ENCODE peak calls at places on chromosomes 6 and 20, in six cellular contexts. One of them, this sample, is unnamed.

GRCh38 chr20:17644451-17644850 is 37.6 kb downstream of the RRBP1 start:
- DNase-seq in tibial nerve: no peak
- DNase-seq in choroid plexus epithelial cell: no peak
- DNase-seq in non-pigmented ciliary epithelial cell: no peak
- DNase-seq in fibroblast of mammary gland: no peak
- DNase-seq in activated T-cell treated with anti-CD3 and anti-CD28 coated beads for 4 hours: no peak
- DNase-seq in this sample: no peak

GRCh38 chr20:44704551-44704971 is 10.6 kb upstream of the CCN5 start:
- DNase-seq in non-pigmented ciliary epithelial cell: no peak
- DNase-seq in choroid plexus epithelial cell: peak; percentile 70
- DNase-seq in tibial nerve: no peak
- DNase-seq in activated T-cell treated with anti-CD3 and anti-CD28 coated beads for 4 hours: no peak
- DNase-seq in fibroblast of mammary gland: peak; percentile 98
- DNase-seq in this sample: no peak

GRCh38 chr20:24746351-24746685 is 202.8 kb upstream of the CST7 start:
- DNase-seq in tibial nerve: no peak
- DNase-seq in fibroblast of mammary gland: no peak
- DNase-seq in activated T-cell treated with anti-CD3 and anti-CD28 coated beads for 4 hours: no peak
- DNase-seq in choroid plexus epithelial cell: no peak
- DNase-seq in non-pigmented ciliary epithelial cell: no peak
- DNase-seq in this sample: no peak

GRCh38 chr6:136347847-136348246 is 58.2 kb upstream of the BCLAF1 start:
- DNase-seq in choroid plexus epithelial cell: no peak
- DNase-seq in tibial nerve: peak; percentile 54
- DNase-seq in non-pigmented ciliary epithelial cell: no peak
- DNase-seq in fibroblast of mammary gland: peak; percentile 46
- DNase-seq in activated T-cell treated with anti-CD3 and anti-CD28 coated beads for 4 hours: no peak
- DNase-seq in this sample: no peak

GRCh38 chr20:63421913-63422312 is 50.5 kb downstream of the KCNQ2 start:
- DNase-seq in tibial nerve: no peak
- DNase-seq in activated T-cell treated with anti-CD3 and anti-CD28 coated beads for 4 hours: no peak
- DNase-seq in non-pigmented ciliary epithelial cell: no peak
- DNase-seq in choroid plexus epithelial cell: no peak
- DNase-seq in fibroblast of mammary gland: no peak
- DNase-seq in this sample: no peak

GRCh38 chr20:43584448-43585138 is 6.1 kb upstream of the IFT52 start:
- DNase-seq in non-pigmented ciliary epithelial cell: peak; percentile 35
- DNase-seq in choroid plexus epithelial cell: peak; percentile 92
- DNase-seq in tibial nerve: no peak
- DNase-seq in activated T-cell treated with anti-CD3 and anti-CD28 coated beads for 4 hours: no peak
- DNase-seq in fibroblast of mammary gland: peak; percentile 31
- DNase-seq in this sample: no peak

GRCh38 chr6:164692772-164693171 is 616.6 kb downstream of the C6orf118 start:
- DNase-seq in fibroblast of mammary gland: no peak
- DNase-seq in activated T-cell treated with anti-CD3 and anti-CD28 coated beads for 4 hours: no peak
- DNase-seq in non-pigmented ciliary epithelial cell: no peak
- DNase-seq in tibial nerve: no peak
- DNase-seq in choroid plexus epithelial cell: no peak
- DNase-seq in this sample: no peak

GRCh38 chr6:140879861-140880260 is 1252.9 kb upstream of the GJE1 start:
- DNase-seq in fibroblast of mammary gland: peak; percentile 87
- DNase-seq in choroid plexus epithelial cell: peak; percentile 72
- DNase-seq in activated T-cell treated with anti-CD3 and anti-CD28 coated beads for 4 hours: no peak
- DNase-seq in non-pigmented ciliary epithelial cell: no peak
- DNase-seq in tibial nerve: no peak
- DNase-seq in this sample: no peak

GRCh38 chr6:33732385-33732784 is 14.3 kb downstream of the IP6K3 start:
- DNase-seq in activated T-cell treated with anti-CD3 and anti-CD28 coated beads for 4 hours: no peak
- DNase-seq in non-pigmented ciliary epithelial cell: no peak
- DNase-seq in fibroblast of mammary gland: no peak
- DNase-seq in tibial nerve: no peak
- DNase-seq in choroid plexus epithelial cell: no peak
- DNase-seq in this sample: no peak

GRCh38 chr6:159110013-159110412 is 59.2 kb upstream of the FNDC1 start:
- DNase-seq in tibial nerve: no peak
- DNase-seq in activated T-cell treated with anti-CD3 and anti-CD28 coated beads for 4 hours: no peak
- DNase-seq in non-pigmented ciliary epithelial cell: no peak
- DNase-seq in fibroblast of mammary gland: peak; percentile 66
- DNase-seq in choroid plexus epithelial cell: peak; percentile 85
- DNase-seq in this sample: peak; percentile 52

GRCh38 chr6:125995972-125996580 is 9.7 kb downstream of the TRMT11 start:
- DNase-seq in non-pigmented ciliary epithelial cell: no peak
- DNase-seq in fibroblast of mammary gland: peak; percentile 67
- DNase-seq in activated T-cell treated with anti-CD3 and anti-CD28 coated beads for 4 hours: peak; percentile 61
- DNase-seq in tibial nerve: no peak
- DNase-seq in choroid plexus epithelial cell: peak; percentile 81
- DNase-seq in this sample: peak; percentile 56

GRCh38 chr6:10478187-10479040 is 42.7 kb upstream of the GCNT2 start:
- DNase-seq in tibial nerve: no peak
- DNase-seq in activated T-cell treated with anti-CD3 and anti-CD28 coated beads for 4 hours: no peak
- DNase-seq in non-pigmented ciliary epithelial cell: peak; percentile 20
- DNase-seq in fibroblast of mammary gland: peak; percentile 46
- DNase-seq in choroid plexus epithelial cell: peak; percentile 60
- DNase-seq in this sample: no peak

GRCh38 chr6:7631466-7631865 is 41.5 kb downstream of the SNRNP48 start:
- DNase-seq in non-pigmented ciliary epithelial cell: no peak
- DNase-seq in fibroblast of mammary gland: no peak
- DNase-seq in activated T-cell treated with anti-CD3 and anti-CD28 coated beads for 4 hours: no peak
- DNase-seq in choroid plexus epithelial cell: no peak
- DNase-seq in tibial nerve: no peak
- DNase-seq in this sample: no peak

GRCh38 chr6:148367418-148368024 is 24.9 kb downstream of the SASH1 start:
- DNase-seq in tibial nerve: peak; percentile 65
- DNase-seq in fibroblast of mammary gland: peak; percentile 82
- DNase-seq in choroid plexus epithelial cell: peak; percentile 81
- DNase-seq in non-pigmented ciliary epithelial cell: no peak
- DNase-seq in activated T-cell treated with anti-CD3 and anti-CD28 coated beads for 4 hours: no peak
- DNase-seq in this sample: no peak

GRCh38 chr6:115545410-115545986 is 515.2 kb downstream of the FRK start:
- DNase-seq in non-pigmented ciliary epithelial cell: no peak
- DNase-seq in tibial nerve: no peak
- DNase-seq in activated T-cell treated with anti-CD3 and anti-CD28 coated beads for 4 hours: no peak
- DNase-seq in fibroblast of mammary gland: no peak
- DNase-seq in choroid plexus epithelial cell: no peak
- DNase-seq in this sample: no peak

GRCh38 chr6:26198626-26199056 is 111.4 kb downstream of the HFE start:
- DNase-seq in tibial nerve: no peak
- DNase-seq in fibroblast of mammary gland: no peak
- DNase-seq in non-pigmented ciliary epithelial cell: no peak
- DNase-seq in activated T-cell treated with anti-CD3 and anti-CD28 coated beads for 4 hours: no peak
- DNase-seq in choroid plexus epithelial cell: peak; percentile 38
- DNase-seq in this sample: no peak

GRCh38 chr6:105384004-105384403 is 18.9 kb downstream of the PREP start:
- DNase-seq in choroid plexus epithelial cell: no peak
- DNase-seq in non-pigmented ciliary epithelial cell: no peak
- DNase-seq in fibroblast of mammary gland: no peak
- DNase-seq in activated T-cell treated with anti-CD3 and anti-CD28 coated beads for 4 hours: no peak
- DNase-seq in tibial nerve: no peak
- DNase-seq in this sample: peak; percentile 10

GRCh38 chr6:113640046-113640445 is 217.1 kb upstream of the MARCKS start:
- DNase-seq in activated T-cell treated with anti-CD3 and anti-CD28 coated beads for 4 hours: no peak
- DNase-seq in choroid plexus epithelial cell: no peak
- DNase-seq in non-pigmented ciliary epithelial cell: no peak
- DNase-seq in fibroblast of mammary gland: no peak
- DNase-seq in tibial nerve: no peak
- DNase-seq in this sample: no peak

GRCh38 chr6:150456466-150456865 is 87.7 kb downstream of the IYD start:
- DNase-seq in non-pigmented ciliary epithelial cell: no peak
- DNase-seq in fibroblast of mammary gland: no peak
- DNase-seq in activated T-cell treated with anti-CD3 and anti-CD28 coated beads for 4 hours: no peak
- DNase-seq in choroid plexus epithelial cell: no peak
- DNase-seq in tibial nerve: no peak
- DNase-seq in this sample: no peak

GRCh38 chr20:3203315-3204123 is 963 bp downstream of the DDRGK1 start:
- DNase-seq in activated T-cell treated with anti-CD3 and anti-CD28 coated beads for 4 hours: no peak
- DNase-seq in tibial nerve: no peak
- DNase-seq in fibroblast of mammary gland: peak; percentile 25
- DNase-seq in choroid plexus epithelial cell: peak; percentile 16
- DNase-seq in non-pigmented ciliary epithelial cell: no peak
- DNase-seq in this sample: peak; percentile 54

GRCh38 chr6:1917628-1918371 is 308.1 kb downstream of the FOXC1 start:
- DNase-seq in tibial nerve: no peak
- DNase-seq in fibroblast of mammary gland: peak; percentile 85
- DNase-seq in choroid plexus epithelial cell: peak; percentile 62
- DNase-seq in activated T-cell treated with anti-CD3 and anti-CD28 coated beads for 4 hours: peak; percentile 3
- DNase-seq in non-pigmented ciliary epithelial cell: peak; percentile 75
- DNase-seq in this sample: peak; percentile 80

GRCh38 chr6:8627085-8627861 is 191.9 kb upstream of the SLC35B3 start:
- DNase-seq in tibial nerve: no peak
- DNase-seq in fibroblast of mammary gland: peak; percentile 42
- DNase-seq in non-pigmented ciliary epithelial cell: peak; percentile 53
- DNase-seq in choroid plexus epithelial cell: peak; percentile 76
- DNase-seq in activated T-cell treated with anti-CD3 and anti-CD28 coated beads for 4 hours: no peak
- DNase-seq in this sample: no peak

GRCh38 chr6:25968769-25969168 is 6.2 kb downstream of the TRIM38 start:
- DNase-seq in non-pigmented ciliary epithelial cell: no peak
- DNase-seq in fibroblast of mammary gland: peak; percentile 74
- DNase-seq in tibial nerve: no peak
- DNase-seq in choroid plexus epithelial cell: no peak
- DNase-seq in activated T-cell treated with anti-CD3 and anti-CD28 coated beads for 4 hours: no peak
- DNase-seq in this sample: no peak

GRCh38 chr6:24902782-24903181 is 33.0 kb downstream of the RIPOR2 start:
- DNase-seq in choroid plexus epithelial cell: peak; percentile 47
- DNase-seq in activated T-cell treated with anti-CD3 and anti-CD28 coated beads for 4 hours: no peak
- DNase-seq in tibial nerve: no peak
- DNase-seq in fibroblast of mammary gland: peak; percentile 94
- DNase-seq in non-pigmented ciliary epithelial cell: peak; percentile 41
- DNase-seq in this sample: no peak

GRCh38 chr6:16244446-16244845 is 6.1 kb downstream of the GMPR start:
- DNase-seq in choroid plexus epithelial cell: no peak
- DNase-seq in non-pigmented ciliary epithelial cell: no peak
- DNase-seq in activated T-cell treated with anti-CD3 and anti-CD28 coated beads for 4 hours: no peak
- DNase-seq in tibial nerve: no peak
- DNase-seq in fibroblast of mammary gland: no peak
- DNase-seq in this sample: no peak

GRCh38 chr6:122871079-122871478 is 82.0 kb downstream of the SMPDL3A start:
- DNase-seq in tibial nerve: no peak
- DNase-seq in choroid plexus epithelial cell: peak; percentile 39
- DNase-seq in activated T-cell treated with anti-CD3 and anti-CD28 coated beads for 4 hours: no peak
- DNase-seq in non-pigmented ciliary epithelial cell: no peak
- DNase-seq in fibroblast of mammary gland: peak; percentile 4
- DNase-seq in this sample: no peak

GRCh38 chr6:17395112-17395511 is 1.7 kb downstream of the CAP2 start:
- DNase-seq in tibial nerve: no peak
- DNase-seq in non-pigmented ciliary epithelial cell: no peak
- DNase-seq in fibroblast of mammary gland: no peak
- DNase-seq in choroid plexus epithelial cell: no peak
- DNase-seq in activated T-cell treated with anti-CD3 and anti-CD28 coated beads for 4 hours: no peak
- DNase-seq in this sample: no peak

GRCh38 chr6:15362274-15363160 is 116.6 kb downstream of the JARID2 start:
- DNase-seq in fibroblast of mammary gland: no peak
- DNase-seq in tibial nerve: no peak
- DNase-seq in activated T-cell treated with anti-CD3 and anti-CD28 coated beads for 4 hours: no peak
- DNase-seq in non-pigmented ciliary epithelial cell: no peak
- DNase-seq in choroid plexus epithelial cell: no peak
- DNase-seq in this sample: no peak

GRCh38 chr6:158059108-158059507 is 77.4 kb downstream of the SYNJ2 start:
- DNase-seq in fibroblast of mammary gland: no peak
- DNase-seq in choroid plexus epithelial cell: no peak
- DNase-seq in tibial nerve: no peak
- DNase-seq in non-pigmented ciliary epithelial cell: no peak
- DNase-seq in activated T-cell treated with anti-CD3 and anti-CD28 coated beads for 4 hours: no peak
- DNase-seq in this sample: no peak

GRCh38 chr6:124490123-124490522 is 472.1 kb upstream of the RNF217 start:
- DNase-seq in fibroblast of mammary gland: no peak
- DNase-seq in activated T-cell treated with anti-CD3 and anti-CD28 coated beads for 4 hours: no peak
- DNase-seq in tibial nerve: no peak
- DNase-seq in non-pigmented ciliary epithelial cell: no peak
- DNase-seq in choroid plexus epithelial cell: peak; percentile 74
- DNase-seq in this sample: no peak